ENCODE peak calls at places on chromosomes 7 and 10, in four cellular contexts. G is ureter, I is OCI-LY7, M is DMS153. V is an unnamed sample.

GRCh38 chr10:97883092-97883485 is 33.4 kb downstream of the GOLGA7B start:
- DNase-seq in G (no peak), M (no peak), I (no peak), V (no peak)

GRCh38 chr10:109914966-109915365 is 8.3 kb downstream of the XPNPEP1 start:
- DNase-seq in I (peak; percentile 81), G (no peak), M (no peak), V (no peak)

GRCh38 chr10:27838291-27838690 is 92.7 kb upstream of the MKX start:
- DNase-seq in I (no peak), M (no peak), G (no peak), V (no peak)

GRCh38 chr7:158633055-158633956 is 45.7 kb upstream of the PTPRN2 start:
- DNase-seq in G (no peak), M (no peak), I (peak; percentile 69), V (no peak)

GRCh38 chr7:138649506-138649905 is 51.7 kb downstream of the SVOPL start:
- DNase-seq in M (no peak), G (no peak), I (no peak), V (no peak)

GRCh38 chr7:135392701-135393100 is 117.2 kb downstream of the CNOT4 start:
- DNase-seq in I (no peak), G (no peak), M (peak; percentile 76), V (no peak)

GRCh38 chr7:500521-501420 is 18.9 kb downstream of the PDGFA start:
- DNase-seq in I (no peak), M (no peak), G (no peak), V (no peak)

GRCh38 chr7:155994253-155994811 is 182.1 kb upstream of the SHH start:
- DNase-seq in I (no peak), M (no peak), G (no peak), V (no peak)

GRCh38 chr10:63250032-63250431 is 116.9 kb downstream of the NRBF2 start:
- DNase-seq in G (no peak), M (no peak), I (no peak), V (no peak)

GRCh38 chr10:128087884-128088695 is 38.1 kb downstream of the MKI67 start:
- DNase-seq in I (peak; percentile 39), G (no peak), M (no peak), V (no peak)

GRCh38 chr7:120603366-120603765 is 254.6 kb downstream of the TSPAN12 start:
- DNase-seq in I (no peak), G (no peak), M (no peak), V (no peak)

GRCh38 chr7:332020-332517 is 42.1 kb downstream of the FOXL3 start:
- DNase-seq in M (no peak), G (no peak), I (no peak), V (no peak)

GRCh38 chr7:1403844-1404404 is 55.3 kb downstream of the MICALL2 start:
- DNase-seq in M (peak; percentile 57), G (no peak), I (no peak), V (no peak)

GRCh38 chr10:99917963-99918825 is 91.6 kb downstream of the DNMBP start:
- DNase-seq in I (no peak), G (no peak), M (no peak), V (peak; percentile 22)

GRCh38 chr10:73934074-73934473 is 23.1 kb downstream of the PLAU start:
- DNase-seq in I (no peak), M (no peak), G (no peak), V (no peak)

GRCh38 chr7:17311952-17312351 is 13.5 kb downstream of the AHR start:
- DNase-seq in M (no peak), G (no peak), I (no peak), V (no peak)

V was measured in prostate gland.